ENCODE peak calls at places on chromosomes 11 and 22, in five cellular contexts. O is lung; U is psoas muscle; K is stimulated activated CD8-positive, alpha-beta memory T cell treated with anti-CD3 and anti-CD28 coated beads, Interleukin-2, amount 100 ng/mL, for 1 hour; V is stimulated activated CD4-positive, alpha-beta T cell treated with anti-CD3 and anti-CD28 coated beads, Interleukin-12 subunit alpha, Interleukin-12 subunit beta, amount 100 ng/mL, for 24 hours. N is an unnamed sample.

GRCh38 chr22:41021655-41022454 is 70.5 kb upstream of the EP300 start:
- DNase-seq in O (peak; percentile 82), U (peak; percentile 88), K (no peak), V (peak; percentile 48), N (no peak)

GRCh38 chr11:67442504-67443398 is 525 bp downstream of the CORO1B start:
- DNase-seq in O (no peak), U (no peak), K (no peak), V (no peak), N (no peak)

GRCh38 chr11:20931029-20931428 is 261.6 kb downstream of the NELL1 start:
- DNase-seq in O (no peak), U (no peak), K (no peak), V (no peak), N (no peak)

GRCh38 chr11:115843116-115843515 is 338.9 kb upstream of the CADM1 start:
- DNase-seq in O (no peak), U (no peak), K (no peak), V (no peak), N (no peak)

GRCh38 chr11:123194308-123195181 is 503 bp downstream of the CLMP start:
- DNase-seq in O (no peak), U (peak; percentile 58), K (no peak), V (no peak), N (no peak)

GRCh38 chr11:100639140-100639539 is 47.9 kb upstream of the ARHGAP42 start:
- DNase-seq in O (no peak), U (no peak), K (no peak), V (no peak), N (no peak)

GRCh38 chr11:12019867-12020416 is 11.5 kb upstream of the DKK3 start:
- DNase-seq in O (no peak), U (no peak), K (no peak), V (no peak), N (no peak)

GRCh38 chr11:3341298-3341697 is 37.6 kb downstream of the ZNF195 start:
- DNase-seq in O (peak; percentile 50), U (peak; percentile 62), K (peak; percentile 48), V (peak; percentile 69), N (no peak)

GRCh38 chr11:69500285-69501120 is 19.0 kb downstream of the LINC01488 start:
- DNase-seq in O (no peak), U (peak; percentile 40), K (no peak), V (no peak), N (no peak)

GRCh38 chr22:17501679-17502285 is 61.5 kb upstream of the SLC25A18 start:
- DNase-seq in O (no peak), U (no peak), K (no peak), V (no peak), N (no peak)

GRCh38 chr11:59573216-59573615 is 42.4 kb downstream of the OSBP start:
- DNase-seq in O (no peak), U (no peak), K (no peak), V (no peak), N (no peak)

GRCh38 chr11:74748211-74749126 is at the start of gene RNF169:
- DNase-seq in O (peak; percentile 95), U (peak; percentile 96), K (peak; percentile 67), V (peak; percentile 87), N (peak; percentile 10)

GRCh38 chr11:128582496-128583366 is 4.6 kb downstream of the ETS1 start:
- DNase-seq in O (no peak), U (peak; percentile 62), K (no peak), V (no peak), N (no peak)

GRCh38 chr11:107576497-107577086 is 11.1 kb upstream of the ALKBH8 start:
- DNase-seq in O (peak; percentile 50), U (peak; percentile 56), K (no peak), V (peak; percentile 56), N (no peak)

GRCh38 chr11:48170176-48170839 is 46.3 kb upstream of the OR4B1 start:
- DNase-seq in O (no peak), U (no peak), K (no peak), V (no peak), N (no peak)

GRCh38 chr22:46726066-46726985 is 11.7 kb downstream of the CERK start:
- DNase-seq in O (no peak), U (no peak), K (no peak), V (no peak), N (no peak)

GRCh38 chr11:28756977-28757376 is 648.8 kb downstream of the METTL15 start:
- DNase-seq in O (no peak), U (no peak), K (no peak), V (no peak), N (no peak)

GRCh38 chr11:59176330-59176729 is 4.4 kb downstream of the DTX4 start:
- DNase-seq in O (no peak), U (no peak), K (no peak), V (no peak), N (no peak)

GRCh38 chr11:63933459-63933858 is 5.3 kb upstream of the NAA40 start:
- DNase-seq in O (no peak), U (no peak), K (no peak), V (no peak), N (no peak)

GRCh38 chr22:24247564-24248344 is 2.9 kb upstream of the GGT5 start:
- DNase-seq in O (peak; percentile 93), U (peak; percentile 95), K (no peak), V (peak; percentile 38), N (peak; percentile 85)

GRCh38 chr11:12195773-12196172 is 85.4 kb downstream of the MICAL2 start:
- DNase-seq in O (no peak), U (no peak), K (no peak), V (peak; percentile 38), N (no peak)

GRCh38 chr22:35409783-35410662 is 10.1 kb downstream of the MCM5 start:
- DNase-seq in O (peak; percentile 41), U (no peak), K (no peak), V (no peak), N (no peak)

GRCh38 chr11:16981651-16982194 is 32.5 kb downstream of the PLEKHA7 start:
- DNase-seq in O (no peak), U (no peak), K (no peak), V (no peak), N (no peak)

GRCh38 chr11:20197881-20198280 is 37.6 kb upstream of the DBX1 start:
- DNase-seq in O (no peak), U (no peak), K (no peak), V (no peak), N (no peak)

GRCh38 chr11:74460481-74461154 is 6.7 kb downstream of the KCNE3 start:
- DNase-seq in O (no peak), U (no peak), K (no peak), V (no peak), N (no peak)

GRCh38 chr11:69265911-69266510 is 27.9 kb upstream of the MYEOV start:
- DNase-seq in O (no peak), U (no peak), K (no peak), V (no peak), N (no peak)

GRCh38 chr11:78810489-78811090 is 235.9 kb upstream of the NARS2 start:
- DNase-seq in O (no peak), U (no peak), K (no peak), V (no peak), N (no peak)

GRCh38 chr22:47997052-47997568 is 1234.7 kb downstream of the TBC1D22A start:
- DNase-seq in O (no peak), U (no peak), K (no peak), V (no peak), N (no peak)

GRCh38 chr11:93279911-93280347 is 50.6 kb upstream of the DEUP1 start:
- DNase-seq in O (no peak), U (no peak), K (no peak), V (no peak), N (no peak)

GRCh38 chr11:116638463-116638862 is 134.3 kb downstream of the BUD13 start:
- DNase-seq in O (no peak), U (no peak), K (no peak), V (no peak), N (no peak)

GRCh38 chr11:64364435-64364834 is 5.5 kb downstream of the RPS6KA4 start:
- DNase-seq in O (no peak), U (no peak), K (no peak), V (no peak), N (no peak)

GRCh38 chr11:134819026-134819425 is 407.0 kb upstream of the B3GAT1 start:
- DNase-seq in O (peak; percentile 2), U (no peak), K (no peak), V (no peak), N (no peak)

N was measured in GOT3.